ENCODE peak calls at places on chromosomes 6 and 20, in seven cellular contexts. One of them, this sample, is unnamed.

GRCh38 chr20:12949429-12949980 is 59.3 kb upstream of the SPTLC3 start:
- DNase-seq in skeletal muscle cell: no peak
- DNase-seq in left cardiac atrium: no peak
- DNase-seq in NCI-H1092 treated with DMSO at 0.1 percent for 48 hours: no peak
- DNase-seq in islet precursor cell: no peak
- DNase-seq in aorta: no peak
- DNase-seq in GM03348: no peak
- DNase-seq in this sample: no peak

GRCh38 chr6:130697661-130698535 is 129.3 kb upstream of the SMLR1 start:
- DNase-seq in skeletal muscle cell: no peak
- DNase-seq in left cardiac atrium: peak; percentile 26
- DNase-seq in NCI-H1092 treated with DMSO at 0.1 percent for 48 hours: peak; percentile 21
- DNase-seq in islet precursor cell: no peak
- DNase-seq in aorta: no peak
- DNase-seq in GM03348: peak; percentile 80
- DNase-seq in this sample: peak; percentile 20

GRCh38 chr6:1609662-1610496 is at the start of gene FOXC1:
- DNase-seq in skeletal muscle cell: peak; percentile 71
- DNase-seq in left cardiac atrium: peak; percentile 92
- DNase-seq in NCI-H1092 treated with DMSO at 0.1 percent for 48 hours: peak; percentile 39
- DNase-seq in islet precursor cell: peak; percentile 89
- DNase-seq in aorta: peak; percentile 97
- DNase-seq in GM03348: peak; percentile 99
- DNase-seq in this sample: peak; percentile 20

GRCh38 chr20:4305091-4305490 is 289.7 kb upstream of the RNF24 start:
- DNase-seq in skeletal muscle cell: no peak
- DNase-seq in left cardiac atrium: no peak
- DNase-seq in NCI-H1092 treated with DMSO at 0.1 percent for 48 hours: no peak
- DNase-seq in islet precursor cell: no peak
- DNase-seq in aorta: no peak
- DNase-seq in GM03348: no peak
- DNase-seq in this sample: no peak

GRCh38 chr20:47660983-47661711 is 124.1 kb downstream of the SULF2 start:
- DNase-seq in skeletal muscle cell: no peak
- DNase-seq in left cardiac atrium: no peak
- DNase-seq in NCI-H1092 treated with DMSO at 0.1 percent for 48 hours: no peak
- DNase-seq in islet precursor cell: no peak
- DNase-seq in aorta: no peak
- DNase-seq in GM03348: no peak
- DNase-seq in this sample: no peak

GRCh38 chr6:91453479-91453878 is 866.6 kb upstream of the MAP3K7 start:
- DNase-seq in skeletal muscle cell: no peak
- DNase-seq in left cardiac atrium: no peak
- DNase-seq in NCI-H1092 treated with DMSO at 0.1 percent for 48 hours: no peak
- DNase-seq in islet precursor cell: no peak
- DNase-seq in aorta: no peak
- DNase-seq in GM03348: no peak
- DNase-seq in this sample: no peak

GRCh38 chr6:158457616-158458278 is 102.1 kb upstream of the TMEM181 start:
- DNase-seq in skeletal muscle cell: no peak
- DNase-seq in left cardiac atrium: no peak
- DNase-seq in NCI-H1092 treated with DMSO at 0.1 percent for 48 hours: no peak
- DNase-seq in islet precursor cell: no peak
- DNase-seq in aorta: no peak
- DNase-seq in GM03348: no peak
- DNase-seq in this sample: no peak

GRCh38 chr6:87244380-87244779 is 78.0 kb upstream of the SMIM8 start:
- DNase-seq in skeletal muscle cell: no peak
- DNase-seq in left cardiac atrium: no peak
- DNase-seq in NCI-H1092 treated with DMSO at 0.1 percent for 48 hours: no peak
- DNase-seq in islet precursor cell: no peak
- DNase-seq in aorta: no peak
- DNase-seq in GM03348: no peak
- DNase-seq in this sample: no peak

GRCh38 chr6:142721213-142721920 is 223.6 kb downstream of the HIVEP2 start:
- DNase-seq in skeletal muscle cell: no peak
- DNase-seq in left cardiac atrium: no peak
- DNase-seq in NCI-H1092 treated with DMSO at 0.1 percent for 48 hours: no peak
- DNase-seq in islet precursor cell: no peak
- DNase-seq in aorta: no peak
- DNase-seq in GM03348: no peak
- DNase-seq in this sample: no peak

GRCh38 chr20:47362361-47363219 is 6.1 kb upstream of the ZMYND8 start:
- DNase-seq in skeletal muscle cell: no peak
- DNase-seq in left cardiac atrium: no peak
- DNase-seq in NCI-H1092 treated with DMSO at 0.1 percent for 48 hours: no peak
- DNase-seq in islet precursor cell: no peak
- DNase-seq in aorta: no peak
- DNase-seq in GM03348: no peak
- DNase-seq in this sample: no peak

GRCh38 chr20:45300961-45301360 is 5.7 kb upstream of the RBPJL start:
- DNase-seq in skeletal muscle cell: no peak
- DNase-seq in left cardiac atrium: no peak
- DNase-seq in NCI-H1092 treated with DMSO at 0.1 percent for 48 hours: no peak
- DNase-seq in islet precursor cell: peak; percentile 91
- DNase-seq in aorta: peak; percentile 72
- DNase-seq in GM03348: peak; percentile 38
- DNase-seq in this sample: no peak

GRCh38 chr20:49724637-49725606 is 11.2 kb upstream of the B4GALT5 start:
- DNase-seq in skeletal muscle cell: no peak
- DNase-seq in left cardiac atrium: peak; percentile 75
- DNase-seq in NCI-H1092 treated with DMSO at 0.1 percent for 48 hours: no peak
- DNase-seq in islet precursor cell: no peak
- DNase-seq in aorta: no peak
- DNase-seq in GM03348: peak; percentile 40
- DNase-seq in this sample: no peak

GRCh38 chr6:135037541-135037940 is 17.1 kb downstream of the HBS1L start:
- DNase-seq in skeletal muscle cell: no peak
- DNase-seq in left cardiac atrium: no peak
- DNase-seq in NCI-H1092 treated with DMSO at 0.1 percent for 48 hours: no peak
- DNase-seq in islet precursor cell: no peak
- DNase-seq in aorta: no peak
- DNase-seq in GM03348: no peak
- DNase-seq in this sample: no peak

GRCh38 chr6:153947817-153948447 is 91.1 kb upstream of the OPRM1 start:
- DNase-seq in skeletal muscle cell: no peak
- DNase-seq in left cardiac atrium: no peak
- DNase-seq in NCI-H1092 treated with DMSO at 0.1 percent for 48 hours: peak; percentile 15
- DNase-seq in islet precursor cell: peak; percentile 68
- DNase-seq in aorta: no peak
- DNase-seq in GM03348: no peak
- DNase-seq in this sample: no peak

GRCh38 chr6:127457444-127458064 is 1.6 kb downstream of the KIAA0408 start:
- DNase-seq in skeletal muscle cell: peak; percentile 86
- DNase-seq in left cardiac atrium: no peak
- DNase-seq in NCI-H1092 treated with DMSO at 0.1 percent for 48 hours: no peak
- DNase-seq in islet precursor cell: no peak
- DNase-seq in aorta: no peak
- DNase-seq in GM03348: peak; percentile 59
- DNase-seq in this sample: no peak

GRCh38 chr6:17470209-17470952 is 77.0 kb downstream of the CAP2 start:
- DNase-seq in skeletal muscle cell: no peak
- DNase-seq in left cardiac atrium: no peak
- DNase-seq in NCI-H1092 treated with DMSO at 0.1 percent for 48 hours: no peak
- DNase-seq in islet precursor cell: peak; percentile 29
- DNase-seq in aorta: no peak
- DNase-seq in GM03348: peak; percentile 35
- DNase-seq in this sample: no peak

GRCh38 chr6:161189891-161190290 is 84.0 kb downstream of the AGPAT4 start:
- DNase-seq in skeletal muscle cell: no peak
- DNase-seq in left cardiac atrium: no peak
- DNase-seq in NCI-H1092 treated with DMSO at 0.1 percent for 48 hours: no peak
- DNase-seq in islet precursor cell: no peak
- DNase-seq in aorta: no peak
- DNase-seq in GM03348: no peak
- DNase-seq in this sample: no peak

GRCh38 chr6:119294984-119295383 is 54.6 kb downstream of the MAN1A1 start:
- DNase-seq in skeletal muscle cell: no peak
- DNase-seq in left cardiac atrium: no peak
- DNase-seq in NCI-H1092 treated with DMSO at 0.1 percent for 48 hours: no peak
- DNase-seq in islet precursor cell: no peak
- DNase-seq in aorta: no peak
- DNase-seq in GM03348: no peak
- DNase-seq in this sample: no peak

GRCh38 chr6:34922177-34922663 is 33.2 kb downstream of the ANKS1A start:
- DNase-seq in skeletal muscle cell: peak; percentile 36
- DNase-seq in left cardiac atrium: no peak
- DNase-seq in NCI-H1092 treated with DMSO at 0.1 percent for 48 hours: no peak
- DNase-seq in islet precursor cell: peak; percentile 64
- DNase-seq in aorta: no peak
- DNase-seq in GM03348: peak; percentile 46
- DNase-seq in this sample: no peak

GRCh38 chr20:45873409-45874116 is 7.5 kb upstream of the ZSWIM1 start:
- DNase-seq in skeletal muscle cell: no peak
- DNase-seq in left cardiac atrium: no peak
- DNase-seq in NCI-H1092 treated with DMSO at 0.1 percent for 48 hours: no peak
- DNase-seq in islet precursor cell: no peak
- DNase-seq in aorta: no peak
- DNase-seq in GM03348: no peak
- DNase-seq in this sample: no peak

GRCh38 chr6:13538084-13538483 is 36.3 kb upstream of the SIRT5 start:
- DNase-seq in skeletal muscle cell: peak; percentile 24
- DNase-seq in left cardiac atrium: no peak
- DNase-seq in NCI-H1092 treated with DMSO at 0.1 percent for 48 hours: no peak
- DNase-seq in islet precursor cell: no peak
- DNase-seq in aorta: no peak
- DNase-seq in GM03348: peak; percentile 73
- DNase-seq in this sample: peak; percentile 26

GRCh38 chr20:50645253-50646068 is 45.9 kb downstream of the RIPOR3 start:
- DNase-seq in skeletal muscle cell: peak; percentile 94
- DNase-seq in left cardiac atrium: peak; percentile 77
- DNase-seq in NCI-H1092 treated with DMSO at 0.1 percent for 48 hours: no peak
- DNase-seq in islet precursor cell: peak; percentile 100
- DNase-seq in aorta: peak; percentile 90
- DNase-seq in GM03348: peak; percentile 93
- DNase-seq in this sample: no peak

GRCh38 chr20:41769650-41770049 is 151.5 kb upstream of the CHD6 start:
- DNase-seq in skeletal muscle cell: no peak
- DNase-seq in left cardiac atrium: no peak
- DNase-seq in NCI-H1092 treated with DMSO at 0.1 percent for 48 hours: no peak
- DNase-seq in islet precursor cell: peak; percentile 93
- DNase-seq in aorta: no peak
- DNase-seq in GM03348: no peak
- DNase-seq in this sample: no peak

This sample was measured in memory B cell.